ENCODE peak calls at places on chromosome 22, in six cellular contexts. O is mesenchymal stem cell, Q is mesendoderm, W is lower lobe of right lung, A is Peyer's patch, I is left ventricle myocardium inferior. J is an unnamed sample. For H3K4me1, the result is how much of the 10 kb centered on the place peaks cover.

GRCh38 chr22:29113329-29113728 is 40.5 kb downstream of the KREMEN1 start:
- DNase-seq in O (no peak), I (no peak), A (no peak), W (no peak), Q (no peak), J (no peak)

GRCh38 chr22:22810018-22810427 is 77.6 kb upstream of the IGLL5 start:
- DNase-seq in I (peak), W (peak), Q (no peak), O (no peak), A (peak), J (peak)

GRCh38 chr22:40028098-40028425 is 33.3 kb downstream of the FAM83F start:
- DNase-seq in I (no peak), O (no peak), A (no peak), W (no peak), Q (no peak), J (no peak)

GRCh38 chr22:29116397-29117123 is 43.7 kb downstream of the KREMEN1 start:
- DNase-seq in Q (no peak), I (no peak), O (peak), W (no peak), A (no peak), J (no peak)

GRCh38 chr22:30426395-30427353 is 1.1 kb downstream of the MTFP1 start:
- DNase-seq in A (peak), I (peak), Q (peak), W (peak), O (peak), J (peak)

GRCh38 chr22:11613898-11614755 is 3913.9 kb upstream of the OR11H1 start:
- DNase-seq in O (no peak), I (no peak), Q (no peak), A (no peak), W (no peak), J (no peak)

GRCh38 chr22:39665661-39666431 is 95.3 kb downstream of the CACNA1I start:
- DNase-seq in O (no peak), A (no peak), Q (no peak), I (no peak), W (no peak), J (no peak)

GRCh38 chr22:47391169-47392053 is 629.0 kb downstream of the TBC1D22A start:
- DNase-seq in Q (no peak), I (no peak), A (no peak), O (no peak), W (no peak), J (no peak)

GRCh38 chr22:21570398-21570797 is 2.9 kb downstream of the UBE2L3 start:
- DNase-seq in A (no peak), O (no peak), I (no peak), Q (no peak), W (no peak), J (no peak)

GRCh38 chr22:19321757-19322156 is 30.2 kb upstream of the CLTCL1 start:
- DNase-seq in A (no peak), I (no peak), W (no peak), O (no peak), Q (no peak), J (no peak)

GRCh38 chr22:30344447-30345200 is 12.1 kb downstream of the SF3A1 start:
- DNase-seq in I (no peak), Q (no peak), O (no peak), W (no peak), A (no peak), J (no peak)

GRCh38 chr22:49951986-49952896 is 8.3 kb upstream of the PIM3 start:
- DNase-seq in A (no peak), O (peak), W (no peak), I (no peak), Q (peak), J (no peak)

GRCh38 chr22:50267591-50268390 is 2.4 kb downstream of the MAPK11 start:
- DNase-seq in O (no peak), I (peak), A (peak), W (peak), Q (no peak), J (peak)

GRCh38 chr22:36164621-36165020 is 4.1 kb upstream of the APOL3 start:
- DNase-seq in Q (no peak), W (no peak), O (no peak), A (no peak), I (no peak), J (no peak)

GRCh38 chr22:36165161-36165560 is 4.6 kb upstream of the APOL3 start:
- DNase-seq in W (no peak), O (no peak), Q (no peak), I (no peak), A (no peak), J (no peak)

GRCh38 chr22:36166518-36167220 is 6.1 kb upstream of the APOL3 start:
- DNase-seq in I (no peak), A (no peak), W (no peak), O (no peak), Q (no peak), J (no peak)

GRCh38 chr22:36163497-36163896 is 2.9 kb upstream of the APOL3 start:
- DNase-seq in A (no peak), I (no peak), Q (no peak), O (no peak), W (no peak), J (no peak)

DNA sequence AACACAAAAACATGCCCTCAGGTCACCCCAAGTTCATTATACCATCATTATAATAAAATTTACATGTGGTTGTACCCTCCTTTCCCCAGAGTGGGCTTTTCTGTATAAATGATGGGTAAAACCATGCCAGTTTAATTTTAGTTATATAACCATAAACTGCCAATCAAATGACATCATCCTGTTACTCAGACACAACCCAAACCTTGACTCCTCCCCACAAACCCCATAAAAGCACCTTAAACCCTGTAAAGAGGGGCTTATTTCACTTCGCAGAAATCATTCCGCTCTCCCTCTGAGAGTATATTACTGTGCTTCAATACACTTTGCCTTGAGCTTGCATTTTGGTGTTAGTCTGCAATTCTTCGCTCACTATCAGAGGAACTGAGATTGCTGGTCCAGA is 5.5 kb upstream of the APOL3 start:
- DNase-seq in O (no peak), Q (peak), A (no peak), I (no peak), W (no peak), J (no peak)
- H3K4me1 ChIP-seq in O (under half), Q (under half), A (under half), I (under half), W (half or more), J (under half)

DNA sequence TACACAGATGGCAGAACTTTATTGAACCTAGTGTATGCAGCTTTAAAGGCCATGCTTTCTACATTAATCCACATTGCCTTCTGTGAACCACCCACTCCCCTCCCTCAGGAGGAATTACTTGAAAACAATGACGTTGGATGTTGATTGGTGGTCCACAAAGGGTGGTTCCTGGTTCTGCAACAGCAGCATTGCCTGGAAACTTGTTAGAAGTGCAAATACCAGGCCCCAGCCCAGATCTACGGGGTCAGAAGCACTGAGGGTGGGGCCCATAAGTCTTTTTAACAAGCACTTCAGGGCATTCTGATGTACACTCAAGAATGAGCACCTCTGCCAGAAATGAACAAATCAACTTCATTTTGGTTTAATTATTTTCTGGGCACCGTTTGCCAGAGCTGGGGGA is 91.0 kb downstream of the ISX start:
- DNase-seq in O (no peak), A (no peak), Q (no peak), W (no peak), I (no peak), J (no peak)
- H3K4me1 ChIP-seq in O (under half), A (under half), Q (under half), W (under half), I (under half), J (under half)

GRCh38 chr22:45866398-45867117 is 110.4 kb downstream of the WNT7B start:
- DNase-seq in Q (no peak), W (peak), A (no peak), O (peak), I (no peak), J (no peak)

GRCh38 chr22:45861259-45861658 is 115.7 kb downstream of the WNT7B start:
- DNase-seq in W (no peak), I (no peak), O (no peak), Q (no peak), A (no peak), J (no peak)

GRCh38 chr22:45864959-45865496 is 111.9 kb downstream of the WNT7B start:
- DNase-seq in O (no peak), I (no peak), Q (no peak), A (no peak), W (no peak), J (no peak)

GRCh38 chr22:45865561-45866397 is 111.2 kb downstream of the WNT7B start:
- DNase-seq in I (no peak), W (peak), A (no peak), O (no peak), Q (no peak), J (no peak)

GRCh38 chr22:45863981-45864751 is 112.8 kb downstream of the WNT7B start:
- DNase-seq in W (peak), A (peak), Q (peak), I (peak), O (peak), J (peak)
- H3K4me1 ChIP-seq in W (under half), A (under half), Q (under half), I (under half), O (under half), J (under half)

GRCh38 chr22:37940698-37941376 is 12.6 kb downstream of the C22orf23 start:
- DNase-seq in W (no peak), I (no peak), A (no peak), Q (no peak), O (no peak), J (no peak)
- H3K4me1 ChIP-seq in W (under half), I (under half), A (under half), Q (under half), O (under half), J (under half)

GRCh38 chr22:24969588-24970301 is 17.2 kb downstream of the KIAA1671 start:
- DNase-seq in A (peak), I (peak), Q (peak), O (peak), W (no peak), J (peak)
- H3K4me1 ChIP-seq in A (under half), I (half or more), Q (under half), O (under half), W (under half), J (under half)